ENCODE peak calls at places on chromosome 22, in seven cellular contexts. P, Z, F, K, O, T and S are unnamed samples.

GRCh38 chr22:28402539-28402938 is 277.1 kb downstream of the TTC28 start:
- DNase-seq in T (peak; percentile 11), F (no peak), Z (no peak), P (no peak), O (no peak), K (no peak), S (no peak)

GRCh38 chr22:42879371-42880021 is 22.4 kb upstream of the ARFGAP3 start:
- DNase-seq in F (no peak), T (no peak), Z (no peak), P (no peak), K (no peak), O (no peak), S (no peak)

GRCh38 chr22:18012528-18012927 is 11.8 kb downstream of the MICAL3 start:
- DNase-seq in Z (no peak), P (no peak), O (peak; percentile 24), K (no peak), F (no peak), T (no peak), S (no peak)

GRCh38 chr22:46083383-46084350 is 66.7 kb upstream of the PPARA start:
- DNase-seq in Z (no peak), K (peak; percentile 43), F (peak; percentile 66), O (no peak), T (no peak), P (peak; percentile 11), S (peak; percentile 32)

GRCh38 chr22:28907311-28908008 is 24.1 kb downstream of the ZNRF3 start:
- DNase-seq in P (no peak), F (no peak), T (peak; percentile 51), O (no peak), K (no peak), Z (no peak), S (no peak)

GRCh38 chr22:26903030-26903856 is 245.9 kb downstream of the MIAT start:
- DNase-seq in O (no peak), Z (no peak), P (no peak), K (peak; percentile 36), F (peak; percentile 66), T (no peak), S (no peak)

GRCh38 chr22:45878901-45879551 is 97.9 kb downstream of the WNT7B start:
- DNase-seq in F (peak; percentile 62), O (no peak), P (no peak), T (no peak), Z (no peak), K (no peak), S (peak; percentile 34)

GRCh38 chr22:37196539-37197450 is 8.7 kb upstream of the C1QTNF6 start:
- DNase-seq in T (no peak), Z (no peak), K (peak; percentile 93), O (peak; percentile 91), F (peak; percentile 96), P (peak; percentile 87), S (peak; percentile 80)

GRCh38 chr22:44311855-44312170 is 938 bp downstream of the SHISAL1 start:
- DNase-seq in K (no peak), O (peak; percentile 24), Z (no peak), T (no peak), P (no peak), F (no peak), S (no peak)

GRCh38 chr22:44243761-44244160 is 63.0 kb downstream of the PARVG start:
- DNase-seq in O (no peak), Z (no peak), K (no peak), T (no peak), F (no peak), P (no peak), S (no peak)

GRCh38 chr22:27431896-27432295 is 369.7 kb downstream of the MN1 start:
- DNase-seq in T (no peak), F (no peak), K (no peak), Z (no peak), O (no peak), P (no peak), S (no peak)

GRCh38 chr22:46432164-46433068 is 96.9 kb downstream of the TRMU start:
- DNase-seq in Z (peak; percentile 63), O (no peak), T (peak; percentile 35), P (no peak), F (peak; percentile 65), K (peak; percentile 48), S (no peak)

GRCh38 chr22:44455151-44455962 is 42.7 kb downstream of the RTL6 start:
- DNase-seq in P (no peak), O (no peak), F (peak; percentile 10), K (no peak), T (peak; percentile 74), Z (peak; percentile 44), S (no peak)

GRCh38 chr22:43582394-43582793 is 170.6 kb downstream of the MPPED1 start:
- DNase-seq in P (no peak), O (no peak), Z (no peak), F (no peak), T (no peak), K (no peak), S (no peak)

GRCh38 chr22:49021926-49022815 is 805.5 kb downstream of the BRD1 start:
- DNase-seq in O (no peak), T (no peak), P (no peak), K (no peak), Z (no peak), F (peak; percentile 59), S (peak; percentile 35)

GRCh38 chr22:44304354-44304753 is 8.4 kb downstream of the SHISAL1 start:
- DNase-seq in T (no peak), P (no peak), O (peak; percentile 39), K (no peak), F (no peak), Z (no peak), S (no peak)

GRCh38 chr22:25546751-25547150 is 17.7 kb upstream of the GRK3 start:
- DNase-seq in O (no peak), P (no peak), Z (no peak), K (no peak), T (no peak), F (no peak), S (peak; percentile 58)

DNA sequence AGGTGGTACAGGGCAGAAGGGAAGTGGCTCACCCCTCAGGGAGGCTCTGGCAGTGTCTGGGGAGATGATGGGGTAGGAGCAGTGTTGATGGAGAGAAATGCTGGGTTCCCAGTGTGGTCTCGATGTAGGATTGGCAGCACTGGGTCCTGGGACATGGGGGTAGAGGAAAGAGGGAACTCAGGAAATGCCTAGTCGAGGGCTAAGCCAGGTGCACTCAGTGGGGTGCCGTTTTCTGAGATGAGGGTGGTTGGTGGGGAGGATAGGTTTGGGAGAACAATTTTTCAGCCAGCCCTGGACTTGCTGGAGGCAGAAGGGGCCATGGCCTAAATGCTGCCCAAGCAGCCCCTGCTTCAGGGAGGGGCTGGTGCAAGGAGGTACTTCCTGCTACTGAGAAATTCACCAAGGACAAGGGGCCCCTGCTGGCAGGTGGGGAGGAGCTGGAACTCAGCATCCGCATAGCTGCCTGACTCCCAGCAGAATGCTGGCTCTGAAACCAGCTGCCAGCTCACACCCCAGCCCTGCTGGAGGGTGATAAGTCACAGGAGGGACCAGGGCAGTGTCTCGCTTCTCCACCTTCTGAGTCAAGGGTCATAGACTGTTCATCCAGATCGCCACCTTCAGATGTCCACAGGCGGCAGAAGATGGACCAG is 6.0 kb downstream of the CCDC157 start:
- DNase-seq in P (no peak), Z (no peak), F (no peak), O (no peak), K (no peak), T (no peak), S (no peak)
- H3K4me3 ChIP-seq in P (no peak overlapping the region), Z (no peak overlapping the region), F (no peak overlapping the region), O (no peak overlapping the region), K (no peak overlapping the region), T (no peak overlapping the region), S (no peak overlapping the region)

GRCh38 chr22:50572965-50573364 is 5.3 kb downstream of the CPT1B start:
- DNase-seq in K (no peak), T (no peak), O (no peak), F (no peak), Z (no peak), P (no peak), S (peak; percentile 21)
- H3K36me3 ChIP-seq in K (no peaks in the 10 kb centered on the region), T (peaks cover 58% of the 10 kb centered on the region), O (peaks cover 16% of the 10 kb centered on the region), F (peaks cover 7% of the 10 kb centered on the region), Z (peaks cover 53% of the 10 kb centered on the region), P (no peaks in the 10 kb centered on the region), S (peaks cover 5% of the 10 kb centered on the region)

DNA sequence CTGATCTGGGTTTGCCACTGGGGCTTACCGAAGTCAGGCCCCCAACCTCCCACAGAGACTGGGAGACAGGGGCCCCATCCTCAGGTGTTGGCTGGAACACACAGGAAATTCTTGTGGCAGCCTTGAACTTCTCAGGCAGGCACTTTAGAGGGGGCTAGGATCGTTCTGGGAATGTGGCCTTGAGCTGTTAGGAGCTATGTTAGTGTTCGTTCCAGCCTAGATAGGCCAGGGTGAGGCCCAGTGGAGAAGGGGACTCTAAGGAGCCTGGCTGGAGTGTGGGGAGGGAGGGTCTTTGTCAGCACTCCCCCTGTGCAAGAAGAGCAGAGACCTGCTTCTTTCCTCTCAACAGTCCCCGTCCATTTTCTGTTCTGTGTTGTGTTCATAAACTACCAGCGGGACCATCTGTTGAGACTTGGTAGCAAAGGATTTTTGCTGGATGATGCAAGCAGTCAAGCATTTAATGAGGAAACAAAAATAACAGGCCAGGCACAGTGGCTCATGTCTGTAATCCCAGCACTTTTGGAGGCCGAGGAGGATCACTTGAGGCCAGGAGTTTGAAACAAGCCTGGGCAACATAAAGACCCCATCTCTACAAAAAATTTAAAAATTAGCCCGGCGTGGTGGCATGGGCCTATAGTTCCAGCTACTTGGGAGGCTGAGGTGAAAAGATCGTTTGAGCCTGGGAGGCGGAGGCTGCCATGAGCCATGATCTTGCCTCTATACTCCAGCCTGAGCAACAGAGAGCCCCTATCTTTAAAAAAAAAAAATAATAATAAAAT is 1.5 kb upstream of the TXNRD2 start:
- DNase-seq in O (peak; percentile 94), F (peak; percentile 39), T (no peak), P (no peak), K (peak; percentile 30), Z (no peak), S (peak; percentile 37)
- H3K4me3 ChIP-seq in O (peak overlapping the region; percentile 97), F (peak overlapping the region; percentile 71), T (peak overlapping the region; percentile 99), P (peak overlapping the region; percentile 75), K (no peak overlapping the region), Z (peak overlapping the region; percentile 99), S (peak overlapping the region; percentile 83)

DNA sequence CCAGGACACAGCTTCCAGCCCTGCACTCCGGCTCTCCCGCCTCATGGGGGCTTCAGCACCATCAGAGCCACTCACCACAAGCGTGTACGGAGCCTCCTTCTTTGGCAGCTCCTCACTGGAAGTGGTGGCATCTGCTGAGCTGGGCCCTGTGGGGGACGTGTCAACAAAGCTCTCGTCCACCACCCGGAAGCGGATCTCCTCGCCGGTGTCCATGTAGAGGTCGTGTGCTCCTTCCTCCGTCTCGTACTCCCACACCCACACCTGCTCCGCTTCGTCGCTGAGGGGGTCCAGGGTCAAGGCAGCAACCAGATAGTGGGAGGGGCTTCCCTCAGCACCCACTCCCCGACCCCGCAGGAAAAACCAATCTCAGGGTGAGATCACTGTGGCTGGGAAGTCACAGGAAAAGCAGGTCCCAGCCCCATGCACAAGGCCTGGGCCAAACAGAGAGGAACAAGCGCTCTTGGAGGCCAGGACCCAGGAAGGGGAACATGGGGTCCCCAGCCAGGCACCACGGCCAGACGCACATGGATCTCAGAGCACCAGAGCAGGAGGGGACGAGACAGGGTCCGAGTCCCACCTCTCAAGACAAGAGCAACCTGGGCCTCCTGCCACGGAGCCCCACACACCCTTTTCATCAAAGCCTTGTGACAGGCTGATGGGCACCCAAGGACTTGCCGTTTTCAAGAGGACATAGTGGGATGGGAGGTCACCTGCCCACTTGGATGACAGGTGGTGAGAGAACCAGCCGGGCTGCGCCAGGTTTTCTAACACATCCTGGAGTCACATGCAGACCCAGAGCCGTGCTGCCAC is 13.5 kb downstream of the POLR3H start:
- DNase-seq in Z (no peak), O (no peak), P (no peak), T (no peak), K (no peak), F (no peak), S (no peak)
- H3K36me3 ChIP-seq in Z (peaks cover 81% of the 10 kb centered on the region), O (peaks cover 67% of the 10 kb centered on the region), P (peaks cover 2% of the 10 kb centered on the region), T (peaks cover 65% of the 10 kb centered on the region), K (peaks cover 5% of the 10 kb centered on the region), F (peaks cover 28% of the 10 kb centered on the region), S (peaks cover 77% of the 10 kb centered on the region)